ENCODE peak calls at places on chromosomes 7 and 10, in six cellular contexts. P is AG04450, G is A549, B is left ventricle myocardium inferior, K is PC-9, U is lower leg skin. D is an unnamed sample.

GRCh38 chr10:113341138-113341537 is 211.7 kb upstream of the HABP2 start:
- DNase-seq in P (no peak), G (no peak), B (no peak), K (no peak), U (no peak), D (no peak)

GRCh38 chr10:61761825-61762217 is 99.1 kb downstream of the CABCOCO1 start:
- DNase-seq in P (no peak), G (no peak), B (no peak), K (no peak), U (no peak), D (no peak)

GRCh38 chr7:22725585-22725984 is 1.4 kb upstream of the IL6 start:
- DNase-seq in P (no peak), G (peak), B (no peak), K (no peak), U (no peak), D (peak)

GRCh38 chr7:142874837-142875236 is 10.7 kb downstream of the TRPV6 start:
- DNase-seq in P (no peak), G (no peak), B (no peak), K (no peak), U (no peak), D (no peak)

GRCh38 chr7:128039487-128040099 is 8.4 kb upstream of the LRRC4 start:
- DNase-seq in P (no peak), G (no peak), B (no peak), K (no peak), U (no peak), D (no peak)

GRCh38 chr10:61992683-61993629 is 91.5 kb downstream of the ARID5B start:
- DNase-seq in P (peak), G (peak), B (peak), K (no peak), U (peak), D (peak)

GRCh38 chr10:113554214-113554613 is 1.4 kb downstream of the HABP2 start:
- DNase-seq in P (no peak), G (no peak), B (no peak), K (no peak), U (no peak), D (no peak)

GRCh38 chr7:47938574-47939165 is 9.6 kb downstream of the PKD1L1 start:
- DNase-seq in P (no peak), G (peak), B (no peak), K (peak), U (no peak), D (no peak)

GRCh38 chr7:131952365-131952764 is 395.9 kb upstream of the PODXL start:
- DNase-seq in P (no peak), G (no peak), B (no peak), K (no peak), U (no peak), D (no peak)

GRCh38 chr10:16016688-16017087 is 156.4 kb upstream of the MINDY3 start:
- DNase-seq in P (no peak), G (no peak), B (no peak), K (no peak), U (no peak), D (no peak)

GRCh38 chr7:332646-333398 is 42.9 kb downstream of the FOXL3 start:
- DNase-seq in P (no peak), G (peak), B (peak), K (peak), U (peak), D (peak)

DNA sequence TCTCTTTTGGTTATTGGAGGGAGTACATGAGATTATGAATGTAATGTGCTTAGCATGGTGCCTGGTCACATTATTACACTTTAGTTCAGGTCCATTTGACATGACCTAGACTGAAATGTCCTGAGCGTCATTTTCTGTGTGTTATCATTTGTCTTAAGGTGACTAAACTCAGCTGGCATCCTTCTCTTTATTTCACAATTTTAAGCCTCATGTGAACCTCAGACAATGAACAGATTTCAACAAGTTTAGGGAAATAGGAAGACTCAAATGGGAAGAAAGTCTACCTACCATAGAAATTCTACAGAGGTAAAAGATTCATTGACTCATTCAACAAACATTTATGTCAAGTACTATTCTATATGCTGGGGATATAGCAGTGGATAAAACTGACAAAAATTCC is 70.2 kb upstream of the EXOC6 start:
- DNase-seq in P (no peak), G (no peak), B (no peak), K (no peak), U (no peak), D (peak)
- H3K4me3 ChIP-seq in P (no peak), G (no peak), B (no peak), K (no peak), U (no peak), D (no peak)

GRCh38 chr7:55210716-55211115 is 154.4 kb upstream of the LANCL2 start:
- DNase-seq in P (no peak), G (no peak), B (no peak), K (no peak), U (no peak), D (no peak)

GRCh38 chr7:55214707-55215106 is 150.4 kb upstream of the LANCL2 start:
- DNase-seq in P (no peak), G (no peak), B (no peak), K (no peak), U (no peak), D (no peak)

GRCh38 chr7:55212176-55212575 is 153.0 kb upstream of the LANCL2 start:
- DNase-seq in P (no peak), G (no peak), B (no peak), K (no peak), U (no peak), D (no peak)

GRCh38 chr7:55211721-55212120 is 153.4 kb upstream of the LANCL2 start:
- DNase-seq in P (no peak), G (no peak), B (no peak), K (no peak), U (no peak), D (no peak)

GRCh38 chr7:55212838-55213237 is 152.3 kb upstream of the LANCL2 start:
- DNase-seq in P (no peak), G (no peak), B (no peak), K (no peak), U (no peak), D (no peak)
- TF ChIP-seq CTCF in P (no peak), G (no peak), B (no peak), K (no peak), U (no peak), D (no peak)

GRCh38 chr7:159015894-159016410 is 128.7 kb downstream of the VIPR2 start:
- DNase-seq in P (no peak), G (no peak), B (no peak), K (no peak), U (no peak), D (no peak)
- H3K4me3 ChIP-seq in P (no peak), G (no peak), B (no peak), K (no peak), U (no peak), D (no peak)

GRCh38 chr10:52368725-52369124 is 54.6 kb downstream of the DKK1 start:
- DNase-seq in P (no peak), G (peak), B (no peak), K (no peak), U (no peak), D (no peak)
- TF ChIP-seq CTCF in P (no peak), G (no peak), B (no peak), K (no peak), U (no peak), D (no peak)

GRCh38 chr7:155380986-155381851 is 76.7 kb upstream of the EN2 start:
- DNase-seq in P (no peak), G (no peak), B (no peak), K (no peak), U (no peak), D (no peak)
- H3K4me3 ChIP-seq in P (no peak), G (no peak), B (peak), K (no peak), U (no peak), D (no peak)

GRCh38 chr7:130721486-130722277 is 12.3 kb downstream of the KLF14 start:
- DNase-seq in P (peak), G (peak), B (peak), K (peak), U (peak), D (peak)
- TF ChIP-seq CTCF in P (peak), G (peak), B (peak), K (peak), U (no peak), D (peak)

GRCh38 chr7:149837620-149838223 is 453 bp upstream of the ZNF862 start:
- DNase-seq in P (no peak), G (no peak), B (no peak), K (no peak), U (no peak), D (no peak)
- H3K4me3 ChIP-seq in P (no peak), G (no peak), B (peak), K (no peak), U (no peak), D (no peak)

GRCh38 chr10:78438094-78438906 is 404.6 kb downstream of the RPS24 start:
- DNase-seq in P (no peak), G (no peak), B (no peak), K (no peak), U (no peak), D (no peak)
- TF ChIP-seq CTCF in P (no peak), G (peak), B (peak), K (peak), U (no peak), D (peak)

D was measured in fibroblast of pulmonary artery.